ENCODE peak calls at places on chromosomes 1 and 21, in five cellular contexts. One of them, this sample, is unnamed.

GRCh38 chr1:99533909-99534907 is 111.7 kb upstream of the PALMD start:
- DNase-seq in stimulated activated CD8-positive, alpha-beta memory T cell treated with anti-CD3 and anti-CD28 coated beads, Interleukin-15, amount 100 ng/mL, for 24 hours: no peak
- DNase-seq in AG10803: no peak
- DNase-seq in SHP77: no peak
- DNase-seq in neural progenitor cell: no peak
- DNase-seq in this sample: no peak

GRCh38 chr1:66938618-66939017 is 13.8 kb downstream of the MIER1 start:
- DNase-seq in stimulated activated CD8-positive, alpha-beta memory T cell treated with anti-CD3 and anti-CD28 coated beads, Interleukin-15, amount 100 ng/mL, for 24 hours: no peak
- DNase-seq in AG10803: peak; percentile 60
- DNase-seq in SHP77: no peak
- DNase-seq in neural progenitor cell: no peak
- DNase-seq in this sample: no peak

GRCh38 chr1:74952786-74953185 is 181.4 kb upstream of the LHX8 start:
- DNase-seq in stimulated activated CD8-positive, alpha-beta memory T cell treated with anti-CD3 and anti-CD28 coated beads, Interleukin-15, amount 100 ng/mL, for 24 hours: no peak
- DNase-seq in AG10803: no peak
- DNase-seq in SHP77: no peak
- DNase-seq in neural progenitor cell: peak; percentile 32
- DNase-seq in this sample: no peak

GRCh38 chr1:179510038-179510437 is 65.7 kb downstream of the NPHS2 start:
- DNase-seq in stimulated activated CD8-positive, alpha-beta memory T cell treated with anti-CD3 and anti-CD28 coated beads, Interleukin-15, amount 100 ng/mL, for 24 hours: no peak
- DNase-seq in AG10803: no peak
- DNase-seq in SHP77: no peak
- DNase-seq in neural progenitor cell: no peak
- DNase-seq in this sample: no peak

GRCh38 chr1:25008192-25008485 is 78.1 kb upstream of the RUNX3 start:
- DNase-seq in stimulated activated CD8-positive, alpha-beta memory T cell treated with anti-CD3 and anti-CD28 coated beads, Interleukin-15, amount 100 ng/mL, for 24 hours: no peak
- DNase-seq in AG10803: no peak
- DNase-seq in SHP77: no peak
- DNase-seq in neural progenitor cell: no peak
- DNase-seq in this sample: no peak

GRCh38 chr1:104132386-104132973 is 382.8 kb downstream of the AMY1C start:
- DNase-seq in stimulated activated CD8-positive, alpha-beta memory T cell treated with anti-CD3 and anti-CD28 coated beads, Interleukin-15, amount 100 ng/mL, for 24 hours: no peak
- DNase-seq in AG10803: no peak
- DNase-seq in SHP77: peak; percentile 31
- DNase-seq in neural progenitor cell: peak; percentile 68
- DNase-seq in this sample: peak; percentile 31

GRCh38 chr1:61457526-61457925 is 267.4 kb downstream of the TM2D1 start:
- DNase-seq in stimulated activated CD8-positive, alpha-beta memory T cell treated with anti-CD3 and anti-CD28 coated beads, Interleukin-15, amount 100 ng/mL, for 24 hours: no peak
- DNase-seq in AG10803: no peak
- DNase-seq in SHP77: no peak
- DNase-seq in neural progenitor cell: no peak
- DNase-seq in this sample: no peak

GRCh38 chr1:230550428-230550827 is 91.9 kb upstream of the COG2 start:
- DNase-seq in stimulated activated CD8-positive, alpha-beta memory T cell treated with anti-CD3 and anti-CD28 coated beads, Interleukin-15, amount 100 ng/mL, for 24 hours: no peak
- DNase-seq in AG10803: no peak
- DNase-seq in SHP77: no peak
- DNase-seq in neural progenitor cell: no peak
- DNase-seq in this sample: no peak

GRCh38 chr1:20981903-20982695 is 194.6 kb downstream of the EIF4G3 start:
- DNase-seq in stimulated activated CD8-positive, alpha-beta memory T cell treated with anti-CD3 and anti-CD28 coated beads, Interleukin-15, amount 100 ng/mL, for 24 hours: no peak
- DNase-seq in AG10803: peak; percentile 37
- DNase-seq in SHP77: no peak
- DNase-seq in neural progenitor cell: no peak
- DNase-seq in this sample: no peak

GRCh38 chr1:247326601-247327135 is 5.0 kb downstream of the ZNF496 start:
- DNase-seq in stimulated activated CD8-positive, alpha-beta memory T cell treated with anti-CD3 and anti-CD28 coated beads, Interleukin-15, amount 100 ng/mL, for 24 hours: no peak
- DNase-seq in AG10803: no peak
- DNase-seq in SHP77: no peak
- DNase-seq in neural progenitor cell: no peak
- DNase-seq in this sample: no peak

GRCh38 chr1:92804721-92805169 is 19.8 kb upstream of the EVI5 start:
- DNase-seq in stimulated activated CD8-positive, alpha-beta memory T cell treated with anti-CD3 and anti-CD28 coated beads, Interleukin-15, amount 100 ng/mL, for 24 hours: no peak
- DNase-seq in AG10803: peak; percentile 88
- DNase-seq in SHP77: no peak
- DNase-seq in neural progenitor cell: peak; percentile 23
- DNase-seq in this sample: no peak

GRCh38 chr21:34220556-34221195 is 143.1 kb upstream of the KCNE2 start:
- DNase-seq in stimulated activated CD8-positive, alpha-beta memory T cell treated with anti-CD3 and anti-CD28 coated beads, Interleukin-15, amount 100 ng/mL, for 24 hours: no peak
- DNase-seq in AG10803: no peak
- DNase-seq in SHP77: no peak
- DNase-seq in neural progenitor cell: no peak
- DNase-seq in this sample: no peak

GRCh38 chr1:94122201-94122970 is 1.4 kb upstream of the ABCA4 start:
- DNase-seq in stimulated activated CD8-positive, alpha-beta memory T cell treated with anti-CD3 and anti-CD28 coated beads, Interleukin-15, amount 100 ng/mL, for 24 hours: no peak
- DNase-seq in AG10803: peak; percentile 27
- DNase-seq in SHP77: no peak
- DNase-seq in neural progenitor cell: no peak
- DNase-seq in this sample: no peak

GRCh38 chr21:16842716-16843115 is 670.1 kb upstream of the CXADR start:
- DNase-seq in stimulated activated CD8-positive, alpha-beta memory T cell treated with anti-CD3 and anti-CD28 coated beads, Interleukin-15, amount 100 ng/mL, for 24 hours: no peak
- DNase-seq in AG10803: peak; percentile 35
- DNase-seq in SHP77: no peak
- DNase-seq in neural progenitor cell: no peak
- DNase-seq in this sample: no peak

GRCh38 chr1:178086294-178087255 is 7.3 kb upstream of the RASAL2 start:
- DNase-seq in stimulated activated CD8-positive, alpha-beta memory T cell treated with anti-CD3 and anti-CD28 coated beads, Interleukin-15, amount 100 ng/mL, for 24 hours: no peak
- DNase-seq in AG10803: peak; percentile 82
- DNase-seq in SHP77: no peak
- DNase-seq in neural progenitor cell: no peak
- DNase-seq in this sample: no peak

GRCh38 chr1:214154596-214155261 is 126.2 kb upstream of the SMYD2 start:
- DNase-seq in stimulated activated CD8-positive, alpha-beta memory T cell treated with anti-CD3 and anti-CD28 coated beads, Interleukin-15, amount 100 ng/mL, for 24 hours: no peak
- DNase-seq in AG10803: no peak
- DNase-seq in SHP77: no peak
- DNase-seq in neural progenitor cell: peak; percentile 72
- DNase-seq in this sample: peak; percentile 32

GRCh38 chr1:177448652-177449351 is 278.0 kb downstream of the BRINP2 start:
- DNase-seq in stimulated activated CD8-positive, alpha-beta memory T cell treated with anti-CD3 and anti-CD28 coated beads, Interleukin-15, amount 100 ng/mL, for 24 hours: no peak
- DNase-seq in AG10803: peak; percentile 11
- DNase-seq in SHP77: no peak
- DNase-seq in neural progenitor cell: no peak
- DNase-seq in this sample: no peak

GRCh38 chr1:11522400-11523235 is 43.7 kb downstream of the DISP3 start:
- DNase-seq in stimulated activated CD8-positive, alpha-beta memory T cell treated with anti-CD3 and anti-CD28 coated beads, Interleukin-15, amount 100 ng/mL, for 24 hours: no peak
- DNase-seq in AG10803: no peak
- DNase-seq in SHP77: no peak
- DNase-seq in neural progenitor cell: no peak
- DNase-seq in this sample: no peak

GRCh38 chr1:245079021-245079609 is 75.7 kb upstream of the KIF26B start:
- DNase-seq in stimulated activated CD8-positive, alpha-beta memory T cell treated with anti-CD3 and anti-CD28 coated beads, Interleukin-15, amount 100 ng/mL, for 24 hours: no peak
- DNase-seq in AG10803: peak; percentile 66
- DNase-seq in SHP77: peak; percentile 38
- DNase-seq in neural progenitor cell: peak; percentile 18
- DNase-seq in this sample: no peak